ENCODE peak calls at places on chromosomes 13 and 19, in ten cellular contexts. A is AG04450, M is tibial artery, Y is lower leg skin, E is pancreas, G is choroid plexus epithelial cell, D is lung, C is mucosa of descending colon, V is fibroblast of mammary gland, U is kidney. F is an unnamed sample.

GRCh38 chr13:74074723-74075122 is 59.5 kb downstream of the KLF12 start:
- DNase-seq in C (no peak), E (no peak), U (no peak), V (peak; percentile 30), A (no peak), D (no peak), G (peak; percentile 77), M (no peak), Y (no peak), F (peak; percentile 46)

GRCh38 chr19:40744554-40745401 is 5.5 kb downstream of the ACTMAP start:
- DNase-seq in V (no peak), Y (no peak), M (no peak), E (no peak), U (no peak), D (peak; percentile 77), G (peak; percentile 53), C (no peak), A (no peak), F (no peak)

GRCh38 chr13:82847595-82847994 is 1034.7 kb downstream of the SLITRK1 start:
- DNase-seq in U (no peak), V (peak; percentile 3), G (peak; percentile 8), D (no peak), M (no peak), E (no peak), C (no peak), A (no peak), Y (no peak), F (peak; percentile 23)

GRCh38 chr13:110499621-110500281 is 61.8 kb downstream of the RAB20 start:
- DNase-seq in D (no peak), G (peak; percentile 40), U (no peak), A (no peak), E (no peak), Y (no peak), M (no peak), V (peak; percentile 79), C (no peak), F (peak; percentile 67)

GRCh38 chr13:43686557-43686956 is 100.2 kb downstream of the ENOX1 start:
- DNase-seq in A (peak; percentile 49), D (no peak), C (no peak), Y (peak; percentile 24), U (no peak), M (no peak), V (peak; percentile 98), E (peak; percentile 16), G (peak; percentile 94), F (peak; percentile 81)

GRCh38 chr13:44243198-44243852 is 130.3 kb upstream of the SERP2 start:
- DNase-seq in G (peak; percentile 89), Y (no peak), C (peak; percentile 31), U (no peak), E (no peak), D (no peak), M (no peak), V (peak; percentile 90), A (no peak), F (peak; percentile 92)

GRCh38 chr19:2542341-2543069 is 66.6 kb downstream of the GADD45B start:
- DNase-seq in Y (no peak), E (no peak), D (no peak), C (no peak), A (no peak), G (peak; percentile 88), V (peak; percentile 26), M (no peak), U (peak; percentile 66), F (no peak)

GRCh38 chr13:100887729-100888151 is 213.1 kb upstream of the TMTC4 start:
- DNase-seq in C (no peak), U (no peak), D (no peak), Y (no peak), M (no peak), G (peak; percentile 73), E (no peak), V (peak; percentile 91), A (no peak), F (peak; percentile 25)

GRCh38 chr13:99063178-99063577 is 85.3 kb upstream of the DOCK9 start:
- DNase-seq in M (no peak), Y (no peak), E (no peak), U (no peak), C (no peak), G (no peak), V (no peak), D (no peak), A (no peak), F (no peak)

GRCh38 chr13:41122838-41123237 is 9.8 kb downstream of the KBTBD6 start:
- DNase-seq in D (no peak), G (peak; percentile 23), Y (no peak), A (no peak), C (no peak), U (no peak), E (no peak), V (peak; percentile 28), M (no peak), F (peak; percentile 24)

GRCh38 chr19:37963190-37963947 is 56.4 kb downstream of the SIPA1L3 start:
- DNase-seq in C (no peak), A (no peak), Y (no peak), G (peak; percentile 43), M (no peak), D (no peak), V (peak; percentile 48), E (no peak), U (no peak), F (no peak)

GRCh38 chr19:54475706-54476105 is 2.6 kb upstream of the CDC42EP5 start:
- DNase-seq in A (no peak), G (no peak), M (no peak), C (no peak), V (no peak), D (no peak), U (peak; percentile 34), Y (no peak), E (no peak), F (no peak)

GRCh38 chr19:1125601-1126533 is 22.1 kb downstream of the GPX4 start:
- DNase-seq in U (no peak), D (no peak), C (no peak), E (no peak), G (no peak), V (peak; percentile 38), M (no peak), Y (no peak), A (no peak), F (no peak)

GRCh38 chr13:51900471-51900870 is 38.7 kb downstream of the CCDC70 start:
- DNase-seq in G (no peak), M (no peak), V (no peak), C (no peak), D (no peak), U (no peak), Y (no peak), A (no peak), E (no peak), F (no peak)

GRCh38 chr13:37627428-37627827 is 28.9 kb upstream of the POSTN start:
- DNase-seq in U (no peak), A (no peak), G (no peak), V (no peak), M (no peak), D (no peak), Y (no peak), C (no peak), E (no peak), F (no peak)

GRCh38 chr13:48559638-48560320 is 26.9 kb upstream of the RCBTB2 start:
- DNase-seq in Y (no peak), V (peak; percentile 89), C (no peak), D (no peak), U (no peak), G (peak; percentile 40), M (no peak), E (no peak), A (no peak), F (peak; percentile 87)

GRCh38 chr19:58439576-58440554 is at the start of gene ZNF132:
- DNase-seq in V (peak; percentile 100), M (peak; percentile 99), G (peak; percentile 100), A (peak; percentile 99), Y (peak; percentile 99), E (peak; percentile 97), U (peak; percentile 99), C (peak; percentile 98), D (peak; percentile 97), F (peak; percentile 100)

DNA sequence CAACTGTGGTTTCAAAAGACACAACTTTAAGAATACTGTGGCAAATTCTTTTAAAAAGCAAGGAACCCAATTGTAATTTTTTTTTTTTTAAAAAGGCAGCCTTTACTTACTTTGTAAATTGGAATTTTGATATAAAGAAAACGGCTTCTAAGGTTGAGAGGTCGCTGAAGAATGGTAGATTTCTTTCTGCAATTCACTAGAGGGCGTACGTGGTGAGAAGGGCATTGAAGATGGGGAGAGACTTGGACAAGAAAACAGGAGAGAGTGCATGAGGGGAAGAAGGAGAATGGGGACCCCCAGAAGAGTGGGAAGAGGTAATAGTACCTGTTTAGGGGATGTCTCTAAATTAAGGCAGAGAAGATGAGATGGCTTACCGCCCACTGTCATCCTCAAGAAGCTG is 33.5 kb upstream of the PABPC3 start:
- DNase-seq in C (no peak), M (no peak), D (no peak), E (no peak), Y (no peak), V (no peak), U (no peak), A (no peak), G (no peak), F (no peak)
- TF ChIP-seq CTCF in C (no peak), M (no peak), D (no peak), E (no peak), Y (no peak), V (no peak), U (no peak), A (no peak), G (no peak), F (no peak)

GRCh38 chr13:38687246-38688229 is 661 bp downstream of the FREM2 start:
- DNase-seq in G (peak; percentile 13), E (no peak), D (no peak), V (peak; percentile 5), M (no peak), A (no peak), Y (no peak), U (peak; percentile 81), C (peak; percentile 7), F (peak; percentile 34)
- H3K4me3 ChIP-seq in G (peak overlapping the region; percentile 38), E (peak overlapping the region; percentile 64), D (peak overlapping the region; percentile 33), V (no peak overlapping the region), M (peak overlapping the region; percentile 51), A (no peak overlapping the region), Y (no peak overlapping the region), U (peak overlapping the region; percentile 80), C (no peak overlapping the region), F (peak overlapping the region; percentile 51)

DNA sequence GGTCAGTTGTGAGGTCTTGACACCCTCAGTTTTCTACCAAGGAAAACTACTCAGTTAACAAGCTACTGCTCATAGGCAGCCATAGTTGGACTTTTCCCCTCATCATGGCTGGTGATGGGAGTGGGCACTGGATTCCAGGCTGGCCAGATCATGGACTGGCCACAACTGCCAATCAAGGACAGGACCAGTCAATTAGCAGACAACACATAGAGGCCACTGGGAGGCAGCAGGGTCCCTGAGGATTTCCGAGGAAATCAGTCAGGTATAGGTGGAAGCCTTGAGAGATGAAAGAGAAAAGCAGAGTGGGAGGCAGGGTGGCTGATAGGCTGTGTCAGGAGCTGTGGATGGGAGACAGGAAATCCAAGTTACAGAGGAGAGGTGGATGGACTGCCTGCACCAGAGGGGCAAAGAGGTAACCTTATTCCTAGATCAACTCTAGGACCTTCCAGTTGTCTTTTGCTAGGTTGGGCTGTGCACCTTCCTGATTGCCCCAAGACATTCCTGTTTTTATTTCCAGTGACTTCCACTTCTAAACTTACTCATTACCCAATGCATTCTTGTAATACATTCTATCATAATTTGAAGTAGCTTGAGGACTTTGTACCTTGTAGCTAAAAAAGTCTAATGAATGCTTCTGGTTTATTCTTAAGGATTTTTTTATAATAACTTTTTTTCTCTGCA is 361.8 kb downstream of the KCNRG start:
- DNase-seq in V (no peak), A (no peak), U (no peak), Y (no peak), M (no peak), G (no peak), C (peak; percentile 16), E (no peak), D (no peak), F (peak; percentile 35)
- TF ChIP-seq CTCF in V (peak; percentile 5), A (no peak), U (peak; percentile 12), Y (no peak), M (no peak), G (peak; percentile 16), C (no peak), E (no peak), D (no peak), F (peak; percentile 19)

GRCh38 chr13:111893607-111894443 is 173.1 kb upstream of the SOX1 start:
- DNase-seq in V (no peak), C (no peak), G (no peak), Y (no peak), D (no peak), E (no peak), U (no peak), M (peak; percentile 52), A (no peak), F (no peak)
- H3K4me3 ChIP-seq in V (no peak overlapping the region), C (no peak overlapping the region), G (no peak overlapping the region), Y (no peak overlapping the region), D (peak overlapping the region; percentile 0), E (no peak overlapping the region), U (no peak overlapping the region), M (no peak overlapping the region), A (no peak overlapping the region), F (no peak overlapping the region)